ENCODE peak calls at places on chromosomes 6 and 20, in eight cellular contexts. One of them, this sample, is unnamed.

GRCh38 chr6:111673086-111673485 is 67.4 kb upstream of the TRAF3IP2 start:
- DNase-seq in A172: no peak
- DNase-seq in T-helper 1 cell: no peak
- DNase-seq in nephron progenitor cell: peak
- DNase-seq in foreskin keratinocyte: no peak
- DNase-seq in ELF-1: no peak
- DNase-seq in T1000: no peak
- DNase-seq in NCI-H1417: no peak
- DNase-seq in this sample: no peak

GRCh38 chr20:50605136-50605535 is 86.2 kb downstream of the RIPOR3 start:
- DNase-seq in A172: no peak
- DNase-seq in T-helper 1 cell: no peak
- DNase-seq in nephron progenitor cell: no peak
- DNase-seq in foreskin keratinocyte: no peak
- DNase-seq in ELF-1: no peak
- DNase-seq in T1000: no peak
- DNase-seq in NCI-H1417: no peak
- DNase-seq in this sample: no peak

GRCh38 chr20:46130534-46130933 is 12.4 kb downstream of the CD40 start:
- DNase-seq in A172: no peak
- DNase-seq in T-helper 1 cell: no peak
- DNase-seq in nephron progenitor cell: no peak
- DNase-seq in foreskin keratinocyte: no peak
- DNase-seq in ELF-1: no peak
- DNase-seq in T1000: no peak
- DNase-seq in NCI-H1417: peak
- DNase-seq in this sample: peak

GRCh38 chr6:126377594-126378153 is 37.8 kb downstream of the CENPW start:
- DNase-seq in A172: no peak
- DNase-seq in T-helper 1 cell: no peak
- DNase-seq in nephron progenitor cell: no peak
- DNase-seq in foreskin keratinocyte: no peak
- DNase-seq in ELF-1: no peak
- DNase-seq in T1000: no peak
- DNase-seq in NCI-H1417: no peak
- DNase-seq in this sample: no peak

GRCh38 chr20:33305591-33306057 is 22.6 kb downstream of the BPIFB1 start:
- DNase-seq in A172: peak
- DNase-seq in T-helper 1 cell: no peak
- DNase-seq in nephron progenitor cell: no peak
- DNase-seq in foreskin keratinocyte: peak
- DNase-seq in ELF-1: no peak
- DNase-seq in T1000: no peak
- DNase-seq in NCI-H1417: no peak
- DNase-seq in this sample: no peak

GRCh38 chr6:37168809-37169457 is 1.0 kb upstream of the PIM1 start:
- DNase-seq in A172: peak
- DNase-seq in T-helper 1 cell: no peak
- DNase-seq in nephron progenitor cell: no peak
- DNase-seq in foreskin keratinocyte: peak
- DNase-seq in ELF-1: no peak
- DNase-seq in T1000: no peak
- DNase-seq in NCI-H1417: peak
- DNase-seq in this sample: no peak

GRCh38 chr6:70903665-70904452 is 53.0 kb downstream of the B3GAT2 start:
- DNase-seq in A172: no peak
- DNase-seq in T-helper 1 cell: no peak
- DNase-seq in nephron progenitor cell: no peak
- DNase-seq in foreskin keratinocyte: no peak
- DNase-seq in ELF-1: no peak
- DNase-seq in T1000: no peak
- DNase-seq in NCI-H1417: no peak
- DNase-seq in this sample: no peak

GRCh38 chr20:38272961-38273360 is 12.4 kb upstream of the KIAA1755 start:
- DNase-seq in A172: no peak
- DNase-seq in T-helper 1 cell: no peak
- DNase-seq in nephron progenitor cell: no peak
- DNase-seq in foreskin keratinocyte: no peak
- DNase-seq in ELF-1: no peak
- DNase-seq in T1000: no peak
- DNase-seq in NCI-H1417: no peak
- DNase-seq in this sample: no peak

GRCh38 chr20:31593221-31594001 is 11.7 kb upstream of the ID1 start:
- DNase-seq in A172: peak
- DNase-seq in T-helper 1 cell: no peak
- DNase-seq in nephron progenitor cell: no peak
- DNase-seq in foreskin keratinocyte: peak
- DNase-seq in ELF-1: peak
- DNase-seq in T1000: peak
- DNase-seq in NCI-H1417: peak
- DNase-seq in this sample: peak

GRCh38 chr6:94417364-94417763 is 998.0 kb upstream of the EPHA7 start:
- DNase-seq in A172: no peak
- DNase-seq in T-helper 1 cell: no peak
- DNase-seq in nephron progenitor cell: no peak
- DNase-seq in foreskin keratinocyte: no peak
- DNase-seq in ELF-1: no peak
- DNase-seq in T1000: no peak
- DNase-seq in NCI-H1417: no peak
- DNase-seq in this sample: no peak

GRCh38 chr6:164039954-164040375 is 625.4 kb downstream of the QKI start:
- DNase-seq in A172: no peak
- DNase-seq in T-helper 1 cell: peak
- DNase-seq in nephron progenitor cell: no peak
- DNase-seq in foreskin keratinocyte: peak
- DNase-seq in ELF-1: peak
- DNase-seq in T1000: no peak
- DNase-seq in NCI-H1417: no peak
- DNase-seq in this sample: no peak